ENCODE peak calls at places on chromosomes 2 and 18, in four cellular contexts. T, L, I and Y are unnamed samples.

GRCh38 chr2:125313806-125314205 is 1288.7 kb downstream of the CNTNAP5 start:
- DNase-seq in I (peak), L (no peak), T (no peak), Y (no peak)

GRCh38 chr2:98901702-98902101 is 34.3 kb downstream of the CRACDL start:
- DNase-seq in I (no peak), T (no peak), L (no peak), Y (no peak)

GRCh38 chr2:6945087-6945813 is 28.0 kb downstream of the RNF144A start:
- DNase-seq in L (no peak), T (no peak), I (no peak), Y (no peak)

GRCh38 chr2:7007846-7008741 is 90.9 kb downstream of the RNF144A start:
- DNase-seq in T (peak), I (peak), L (peak), Y (peak)

GRCh38 chr2:188870289-188870688 is 103.9 kb upstream of the COL3A1 start:
- DNase-seq in I (no peak), T (no peak), L (peak), Y (no peak)

GRCh38 chr18:39350916-39351315 is 1785.3 kb upstream of the CELF4 start:
- DNase-seq in L (no peak), I (no peak), T (no peak), Y (no peak)

GRCh38 chr2:55137024-55137958 is 87.0 kb upstream of the RTN4 start:
- DNase-seq in I (peak), L (no peak), T (peak), Y (peak)

GRCh38 chr18:30527226-30527625 is 515.3 kb downstream of the DSC3 start:
- DNase-seq in I (no peak), T (no peak), L (no peak), Y (no peak)

GRCh38 chr18:3816601-3817363 is 366.8 kb downstream of the TGIF1 start:
- DNase-seq in T (no peak), L (peak), I (peak), Y (peak)

GRCh38 chr2:206276169-206276927 is 1.9 kb downstream of the ZDBF2 start:
- DNase-seq in T (no peak), I (no peak), L (no peak), Y (no peak)